ENCODE peak calls at places on chromosomes 3 and 15, in eight cellular contexts. D, B, E, H, N, K, W and I are unnamed samples.
A peak's percentile ranks its signal among the peaks of the same experiment; 100 is the strongest.

GRCh38 chr3:114308830-114309229 is 15.0 kb downstream of the TIGIT start:
- DNase-seq in N (no peak), K (no peak), D (no peak), B (no peak), W (no peak), E (no peak), H (no peak), I (no peak)

GRCh38 chr3:4584537-4585249 is 91.5 kb downstream of the ITPR1 start:
- DNase-seq in H (no peak), E (no peak), D (peak; percentile 53), K (no peak), B (peak; percentile 68), N (no peak), W (no peak), I (no peak)

GRCh38 chr15:39454189-39454986 is 126.5 kb upstream of the THBS1 start:
- DNase-seq in D (no peak), N (no peak), H (no peak), W (no peak), K (no peak), E (no peak), B (no peak), I (no peak)

GRCh38 chr3:85081191-85081895 is 122.6 kb downstream of the CADM2 start:
- DNase-seq in N (no peak), H (no peak), D (no peak), B (no peak), K (no peak), W (no peak), E (no peak), I (no peak)

GRCh38 chr3:12107071-12107713 is 51.5 kb downstream of the TIMP4 start:
- DNase-seq in N (no peak), D (no peak), E (no peak), W (no peak), B (no peak), H (no peak), K (no peak), I (no peak)

GRCh38 chr3:176046717-176047116 is 1150.6 kb downstream of the TBL1XR1 start:
- DNase-seq in N (no peak), E (no peak), K (no peak), H (no peak), W (no peak), D (no peak), B (no peak), I (no peak)

GRCh38 chr15:73555080-73555479 is 78.1 kb downstream of the NPTN start:
- DNase-seq in N (no peak), H (no peak), D (no peak), E (no peak), B (no peak), W (no peak), K (no peak), I (no peak)

GRCh38 chr3:86982883-86983282 is 8.1 kb downstream of the VGLL3 start:
- DNase-seq in H (no peak), K (no peak), E (no peak), W (no peak), N (no peak), B (no peak), D (no peak), I (no peak)

GRCh38 chr3:188812198-188812597 is 359.6 kb upstream of the TPRG1 start:
- DNase-seq in N (no peak), H (no peak), K (no peak), W (no peak), E (no peak), B (no peak), D (no peak), I (no peak)

GRCh38 chr3:44513513-44513912 is 36.0 kb upstream of the ZNF445 start:
- DNase-seq in N (no peak), K (no peak), B (no peak), E (no peak), D (no peak), W (no peak), H (no peak), I (no peak)

GRCh38 chr3:131067983-131068382 is 41.3 kb downstream of the NEK11 start:
- DNase-seq in H (no peak), E (no peak), K (no peak), D (no peak), B (peak; percentile 24), W (peak; percentile 75), N (no peak), I (no peak)

GRCh38 chr15:99614749-99615288 is 49.0 kb downstream of the MEF2A start:
- DNase-seq in E (no peak), D (no peak), W (no peak), H (no peak), N (no peak), K (no peak), B (no peak), I (no peak)